ENCODE peak calls at places on chromosomes 5 and 9, in six cellular contexts. One of them, this sample, is unnamed.

GRCh38 chr9:109466623-109467590 is 31.2 kb downstream of the PTPN3 start:
- DNase-seq in brain microvascular endothelial cell: no peak
- DNase-seq in AG04450: no peak
- DNase-seq in tibial artery: no peak
- DNase-seq in keratinocyte: no peak
- DNase-seq in mucosa of descending colon: no peak
- DNase-seq in this sample: no peak

GRCh38 chr9:99919930-99920329 is 13.5 kb downstream of the STX17 start:
- DNase-seq in keratinocyte: no peak
- DNase-seq in mucosa of descending colon: no peak
- DNase-seq in tibial artery: no peak
- DNase-seq in AG04450: no peak
- DNase-seq in brain microvascular endothelial cell: no peak
- DNase-seq in this sample: no peak

GRCh38 chr5:88785396-88786216 is 97.4 kb downstream of the MEF2C start:
- DNase-seq in keratinocyte: peak
- DNase-seq in brain microvascular endothelial cell: peak
- DNase-seq in tibial artery: peak
- DNase-seq in AG04450: peak
- DNase-seq in mucosa of descending colon: no peak
- DNase-seq in this sample: peak

GRCh38 chr5:149301744-149302380 is 30.2 kb downstream of the AFAP1L1 start:
- DNase-seq in brain microvascular endothelial cell: peak
- DNase-seq in AG04450: peak
- DNase-seq in keratinocyte: no peak
- DNase-seq in mucosa of descending colon: no peak
- DNase-seq in tibial artery: no peak
- DNase-seq in this sample: peak

GRCh38 chr5:84870369-84870768 is 485.7 kb upstream of the EDIL3 start:
- DNase-seq in keratinocyte: no peak
- DNase-seq in AG04450: no peak
- DNase-seq in tibial artery: no peak
- DNase-seq in brain microvascular endothelial cell: no peak
- DNase-seq in mucosa of descending colon: no peak
- DNase-seq in this sample: no peak

GRCh38 chr5:8327016-8327415 is 458.1 kb downstream of the MTRR start:
- DNase-seq in mucosa of descending colon: no peak
- DNase-seq in AG04450: no peak
- DNase-seq in brain microvascular endothelial cell: no peak
- DNase-seq in keratinocyte: no peak
- DNase-seq in tibial artery: no peak
- DNase-seq in this sample: no peak

GRCh38 chr5:126777257-126777973 is 479 bp downstream of the LMNB1 start:
- DNase-seq in tibial artery: no peak
- DNase-seq in AG04450: peak
- DNase-seq in keratinocyte: no peak
- DNase-seq in mucosa of descending colon: peak
- DNase-seq in brain microvascular endothelial cell: peak
- DNase-seq in this sample: no peak

GRCh38 chr5:109655841-109656240 is 33.9 kb upstream of the MAN2A1 start:
- DNase-seq in mucosa of descending colon: no peak
- DNase-seq in keratinocyte: no peak
- DNase-seq in AG04450: no peak
- DNase-seq in tibial artery: no peak
- DNase-seq in brain microvascular endothelial cell: peak
- DNase-seq in this sample: no peak

GRCh38 chr9:75054373-75055001 is 26.4 kb upstream of the CARNMT1 start:
- DNase-seq in AG04450: no peak
- DNase-seq in tibial artery: no peak
- DNase-seq in mucosa of descending colon: no peak
- DNase-seq in keratinocyte: no peak
- DNase-seq in brain microvascular endothelial cell: no peak
- DNase-seq in this sample: peak

GRCh38 chr5:1175015-1175414 is 26.4 kb upstream of the SLC6A19 start:
- DNase-seq in tibial artery: no peak
- DNase-seq in brain microvascular endothelial cell: no peak
- DNase-seq in AG04450: no peak
- DNase-seq in mucosa of descending colon: no peak
- DNase-seq in keratinocyte: no peak
- DNase-seq in this sample: no peak

DNA sequence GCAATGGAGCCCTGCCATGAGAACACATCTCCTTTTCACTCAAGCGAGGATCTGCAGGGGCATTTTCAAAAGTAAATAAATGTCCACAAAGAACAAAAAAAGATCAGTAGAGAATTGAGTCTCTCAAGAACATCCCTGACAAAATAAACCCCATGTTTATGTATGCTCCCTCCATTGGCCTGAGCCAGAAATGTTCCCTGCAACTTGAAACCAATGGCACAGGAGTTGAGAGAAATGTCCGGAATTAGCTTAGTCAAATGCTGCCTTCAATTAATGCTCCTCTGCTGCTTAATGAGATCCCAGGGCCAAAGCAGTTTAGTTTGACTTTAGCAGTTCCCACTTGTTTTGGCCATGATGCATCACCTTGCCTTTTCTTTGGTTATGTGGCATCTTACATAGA is 238.3 kb downstream of the EBF1 start:
- DNase-seq in brain microvascular endothelial cell: no peak
- DNase-seq in tibial artery: no peak
- DNase-seq in mucosa of descending colon: no peak
- DNase-seq in AG04450: no peak
- DNase-seq in keratinocyte: no peak
- DNase-seq in this sample: no peak
- TF ChIP-seq CTCF in brain microvascular endothelial cell: no peak
- TF ChIP-seq CTCF in tibial artery: no peak
- TF ChIP-seq CTCF in mucosa of descending colon: no peak
- TF ChIP-seq CTCF in AG04450: no peak
- TF ChIP-seq CTCF in keratinocyte: no peak
- TF ChIP-seq CTCF in this sample: no peak

GRCh38 chr9:83538890-83539238 is 663 bp upstream of the FRMD3 start:
- DNase-seq in AG04450: no peak
- DNase-seq in keratinocyte: no peak
- DNase-seq in tibial artery: no peak
- DNase-seq in brain microvascular endothelial cell: no peak
- DNase-seq in mucosa of descending colon: no peak
- DNase-seq in this sample: no peak
- H3K4me3 ChIP-seq in AG04450: no peak
- H3K4me3 ChIP-seq in keratinocyte: no peak
- H3K4me3 ChIP-seq in tibial artery: peak
- H3K4me3 ChIP-seq in brain microvascular endothelial cell: peak
- H3K4me3 ChIP-seq in mucosa of descending colon: no peak
- H3K4me3 ChIP-seq in this sample: peak

GRCh38 chr5:157384971-157385709 is 74.9 kb upstream of the NIPAL4 start:
- DNase-seq in keratinocyte: no peak
- DNase-seq in tibial artery: peak
- DNase-seq in mucosa of descending colon: no peak
- DNase-seq in AG04450: peak
- DNase-seq in brain microvascular endothelial cell: peak
- DNase-seq in this sample: peak
- TF ChIP-seq CTCF in keratinocyte: no peak
- TF ChIP-seq CTCF in tibial artery: no peak
- TF ChIP-seq CTCF in mucosa of descending colon: no peak
- TF ChIP-seq CTCF in AG04450: no peak
- TF ChIP-seq CTCF in brain microvascular endothelial cell: peak
- TF ChIP-seq CTCF in this sample: no peak

GRCh38 chr5:175872287-175873089 is 1.1 kb downstream of the CPLX2 start:
- DNase-seq in tibial artery: no peak
- DNase-seq in AG04450: no peak
- DNase-seq in keratinocyte: no peak
- DNase-seq in mucosa of descending colon: no peak
- DNase-seq in brain microvascular endothelial cell: no peak
- DNase-seq in this sample: no peak
- H3K4me3 ChIP-seq in tibial artery: no peak
- H3K4me3 ChIP-seq in AG04450: no peak
- H3K4me3 ChIP-seq in keratinocyte: no peak
- H3K4me3 ChIP-seq in mucosa of descending colon: no peak
- H3K4me3 ChIP-seq in brain microvascular endothelial cell: no peak
- H3K4me3 ChIP-seq in this sample: no peak

GRCh38 chr5:102089883-102090282 is 206.2 kb downstream of the SLCO4C1 start:
- DNase-seq in mucosa of descending colon: no peak
- DNase-seq in brain microvascular endothelial cell: no peak
- DNase-seq in AG04450: no peak
- DNase-seq in tibial artery: no peak
- DNase-seq in keratinocyte: no peak
- DNase-seq in this sample: no peak

DNA sequence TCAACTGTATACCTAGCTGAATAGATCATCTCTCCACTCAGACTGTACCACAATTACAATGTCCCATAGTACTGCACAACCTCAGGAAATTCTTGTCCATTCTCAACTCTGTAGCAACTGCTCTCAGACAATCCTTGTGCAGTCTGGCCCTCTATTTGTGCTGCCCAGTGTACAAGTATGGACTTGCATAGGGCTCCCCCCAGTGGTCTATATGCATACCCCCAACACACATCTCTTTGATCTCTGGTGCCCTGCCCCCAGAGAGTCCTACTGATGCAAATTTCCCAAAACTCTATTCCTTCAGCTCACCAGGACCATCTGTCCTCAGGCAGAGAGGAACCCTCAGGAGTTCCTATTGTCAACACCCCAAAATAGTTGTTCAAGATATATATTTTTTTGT is 205.3 kb downstream of the SLCO4C1 start:
- DNase-seq in AG04450: no peak
- DNase-seq in keratinocyte: no peak
- DNase-seq in brain microvascular endothelial cell: no peak
- DNase-seq in tibial artery: no peak
- DNase-seq in mucosa of descending colon: no peak
- DNase-seq in this sample: no peak
- TF ChIP-seq CTCF in AG04450: peak
- TF ChIP-seq CTCF in keratinocyte: no peak
- TF ChIP-seq CTCF in brain microvascular endothelial cell: peak
- TF ChIP-seq CTCF in tibial artery: no peak
- TF ChIP-seq CTCF in mucosa of descending colon: no peak
- TF ChIP-seq CTCF in this sample: no peak

GRCh38 chr9:129460323-129461261 is 160.3 kb downstream of the C9orf50 start:
- DNase-seq in AG04450: peak
- DNase-seq in brain microvascular endothelial cell: peak
- DNase-seq in mucosa of descending colon: peak
- DNase-seq in keratinocyte: peak
- DNase-seq in tibial artery: peak
- DNase-seq in this sample: peak
- H3K4me3 ChIP-seq in AG04450: peak
- H3K4me3 ChIP-seq in brain microvascular endothelial cell: peak
- H3K4me3 ChIP-seq in mucosa of descending colon: no peak
- H3K4me3 ChIP-seq in keratinocyte: peak
- H3K4me3 ChIP-seq in tibial artery: peak
- H3K4me3 ChIP-seq in this sample: peak

GRCh38 chr5:81425569-81425968 is 31.6 kb upstream of the ACOT12 start:
- DNase-seq in AG04450: no peak
- DNase-seq in keratinocyte: no peak
- DNase-seq in tibial artery: no peak
- DNase-seq in mucosa of descending colon: no peak
- DNase-seq in brain microvascular endothelial cell: no peak
- DNase-seq in this sample: no peak
- TF ChIP-seq CTCF in AG04450: peak
- TF ChIP-seq CTCF in keratinocyte: peak
- TF ChIP-seq CTCF in tibial artery: peak
- TF ChIP-seq CTCF in mucosa of descending colon: no peak
- TF ChIP-seq CTCF in brain microvascular endothelial cell: peak
- TF ChIP-seq CTCF in this sample: no peak

DNA sequence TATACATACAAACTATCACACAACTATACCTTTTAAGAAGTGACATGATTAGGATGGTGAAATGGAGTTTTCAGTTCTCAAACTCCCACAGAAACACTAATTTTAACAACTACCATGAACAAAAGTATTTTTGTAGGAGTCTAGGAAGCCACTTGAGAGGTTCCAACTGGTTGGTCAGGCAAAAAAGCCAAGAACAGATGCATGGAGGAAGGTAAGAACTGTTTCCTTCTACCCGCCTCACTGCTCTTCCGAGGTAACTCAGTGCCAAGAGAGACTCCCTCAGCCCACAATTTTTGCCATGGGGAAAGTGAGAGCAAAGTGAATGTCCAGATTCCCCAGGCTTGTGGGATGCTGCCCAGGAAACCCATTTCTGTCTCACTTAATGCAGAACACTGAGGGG is 15.7 kb downstream of the BTNL8 start:
- DNase-seq in tibial artery: no peak
- DNase-seq in AG04450: no peak
- DNase-seq in mucosa of descending colon: no peak
- DNase-seq in keratinocyte: no peak
- DNase-seq in brain microvascular endothelial cell: no peak
- DNase-seq in this sample: no peak
- H3K4me3 ChIP-seq in tibial artery: no peak
- H3K4me3 ChIP-seq in AG04450: no peak
- H3K4me3 ChIP-seq in mucosa of descending colon: no peak
- H3K4me3 ChIP-seq in keratinocyte: no peak
- H3K4me3 ChIP-seq in brain microvascular endothelial cell: no peak
- H3K4me3 ChIP-seq in this sample: no peak

DNA sequence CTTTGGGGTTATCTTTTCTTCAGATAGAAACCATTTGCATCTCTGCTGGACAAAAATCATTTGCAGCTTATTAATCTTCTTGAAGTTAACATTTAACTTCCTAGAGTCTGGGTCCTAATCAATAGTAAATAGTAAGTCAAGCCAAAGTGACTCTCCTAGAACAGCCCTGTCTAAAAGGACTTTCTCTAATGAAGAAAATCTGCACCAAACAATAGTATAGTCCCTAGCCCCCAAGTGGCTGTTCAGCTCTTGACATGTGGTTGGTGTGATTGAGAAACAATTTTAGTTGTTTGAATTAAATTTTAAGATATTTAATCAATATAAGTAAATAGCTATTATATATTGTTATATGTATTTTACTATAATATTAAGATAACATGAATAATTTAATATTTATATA is 64.6 kb upstream of the SHB start:
- DNase-seq in brain microvascular endothelial cell: no peak
- DNase-seq in tibial artery: no peak
- DNase-seq in AG04450: no peak
- DNase-seq in keratinocyte: no peak
- DNase-seq in mucosa of descending colon: no peak
- DNase-seq in this sample: no peak
- TF ChIP-seq CTCF in brain microvascular endothelial cell: peak
- TF ChIP-seq CTCF in tibial artery: no peak
- TF ChIP-seq CTCF in AG04450: no peak
- TF ChIP-seq CTCF in keratinocyte: no peak
- TF ChIP-seq CTCF in mucosa of descending colon: no peak
- TF ChIP-seq CTCF in this sample: no peak